ENCODE peak calls at places on chromosomes 7 and 10, in four cellular contexts. O is ecto neural progenitor cell, W is progenitor cell of endocrine pancreas, H is hypothalamus. R is an unnamed sample.

GRCh38 chr7:20279979-20280378 is 50.7 kb upstream of the ITGB8 start:
- DNase-seq in O (no peak), W (no peak), H (no peak), R (no peak)

GRCh38 chr10:133258066-133258817 is 18.4 kb downstream of the ADAM8 start:
- DNase-seq in O (no peak), H (no peak), W (no peak), R (no peak)

GRCh38 chr7:28309684-28310083 is 102.6 kb upstream of the CREB5 start:
- DNase-seq in H (no peak), O (no peak), W (no peak), R (no peak)

GRCh38 chr10:21694646-21695045 is 160.6 kb downstream of the MLLT10 start:
- DNase-seq in W (no peak), H (no peak), O (no peak), R (no peak)

GRCh38 chr10:63758080-63758479 is 236.9 kb downstream of the REEP3 start:
- DNase-seq in H (no peak), W (no peak), O (no peak), R (no peak)

GRCh38 chr10:44325157-44325556 is 59.7 kb downstream of the CXCL12 start:
- DNase-seq in W (no peak), O (no peak), H (no peak), R (no peak)

GRCh38 chr10:119489572-119490326 is 52.8 kb downstream of the RGS10 start:
- DNase-seq in H (no peak), O (peak), W (peak), R (peak)

GRCh38 chr7:29194206-29194593 is 375 bp upstream of the CHN2 start:
- DNase-seq in H (no peak), O (no peak), W (peak), R (peak)

GRCh38 chr10:67663449-67664087 is 32.4 kb downstream of the CTNNA3 start:
- DNase-seq in W (no peak), O (no peak), H (no peak), R (no peak)

GRCh38 chr7:130823060-130823459 is 89.1 kb upstream of the KLF14 start:
- DNase-seq in O (no peak), H (no peak), W (no peak), R (no peak)

GRCh38 chr10:33569693-33570092 is 235.2 kb upstream of the NRP1 start:
- DNase-seq in W (no peak), H (no peak), O (no peak), R (no peak)

GRCh38 chr7:36217961-36218284 is 64.9 kb downstream of the EEPD1 start:
- DNase-seq in W (no peak), O (no peak), H (no peak), R (no peak)

GRCh38 chr10:129929343-129930297 is 34.5 kb downstream of the EBF3 start:
- DNase-seq in W (no peak), O (no peak), H (no peak), R (no peak)

GRCh38 chr7:133344275-133344674 is 91.4 kb downstream of the EXOC4 start:
- DNase-seq in O (no peak), H (no peak), W (no peak), R (no peak)

GRCh38 chr10:132754071-132754470 is 31.9 kb downstream of the NKX6-2 start:
- DNase-seq in H (no peak), W (no peak), O (no peak), R (no peak)

GRCh38 chr10:125000366-125001312 is 58.7 kb downstream of the ZRANB1 start:
- DNase-seq in O (peak), W (no peak), H (no peak), R (no peak)

GRCh38 chr7:115618676-115619075 is 411.9 kb downstream of the TFEC start:
- DNase-seq in O (no peak), H (no peak), W (no peak), R (no peak)

GRCh38 chr7:34133983-34134782 is 228.8 kb downstream of the BMPER start:
- DNase-seq in O (peak), W (peak), H (no peak), R (peak)

GRCh38 chr10:20372748-20373147 is 524.4 kb downstream of the NEBL start:
- DNase-seq in H (no peak), W (no peak), O (no peak), R (no peak)

GRCh38 chr7:39592586-39592985 is 26.4 kb downstream of the YAE1 start:
- DNase-seq in O (no peak), W (no peak), H (no peak), R (no peak)

GRCh38 chr7:568681-569035 is 49.0 kb upstream of the PDGFA start:
- DNase-seq in W (no peak), O (no peak), H (no peak), R (no peak)

GRCh38 chr10:91088300-91089140 is 131.9 kb upstream of the PCGF5 start:
- DNase-seq in H (no peak), O (no peak), W (no peak), R (peak)

GRCh38 chr10:16519908-16520861 is 1.5 kb downstream of the C1QL3 start:
- DNase-seq in O (peak), W (peak), H (no peak), R (no peak)

GRCh38 chr10:29882766-29883165 is 176.6 kb downstream of the JCAD start:
- DNase-seq in O (no peak), W (no peak), H (no peak), R (no peak)

GRCh38 chr10:70323697-70324340 is 40.0 kb upstream of the NPFFR1 start:
- DNase-seq in W (no peak), O (no peak), H (no peak), R (no peak)

GRCh38 chr7:74454059-74454947 is 597 bp downstream of the GTF2IRD1 start:
- DNase-seq in H (peak), W (peak), O (peak), R (no peak)

GRCh38 chr7:142801601-142802295 is 31.0 kb downstream of the PRSS2 start:
- DNase-seq in O (no peak), W (no peak), H (no peak), R (no peak)

GRCh38 chr10:121237718-121238117 is 360.5 kb downstream of the FGFR2 start:
- DNase-seq in H (no peak), O (no peak), W (no peak), R (no peak)

GRCh38 chr7:16028651-16029050 is 342.2 kb upstream of the MEOX2 start:
- DNase-seq in W (no peak), O (no peak), H (no peak), R (no peak)

GRCh38 chr10:15427836-15428414 is 56.8 kb upstream of the FAM171A1 start:
- DNase-seq in O (no peak), W (no peak), H (no peak), R (no peak)

GRCh38 chr7:70761711-70762328 is 370.1 kb upstream of the GALNT17 start:
- DNase-seq in H (no peak), W (no peak), O (no peak), R (no peak)

GRCh38 chr7:8085420-8085819 is 116.8 kb downstream of the GLCCI1 start:
- DNase-seq in H (no peak), O (no peak), W (no peak), R (no peak)

GRCh38 chr7:115997221-115997620 is 33.3 kb downstream of the TFEC start:
- DNase-seq in H (no peak), O (no peak), W (no peak), R (no peak)

R was measured in HuH-7.5.